ENCODE peak calls at places on chromosomes 6 and 20, in four cellular contexts. K is stomach, F is heart left ventricle, M is ascending aorta. S is an unnamed sample. For H3K4me1, the result is how much of the 10 kb centered on the place peaks cover.

GRCh38 chr6:36224918-36225461 is 28.4 kb downstream of the BRPF3 start:
- DNase-seq in K (no peak), M (no peak), F (no peak), S (no peak)

GRCh38 chr6:85677243-85677956 is 34.7 kb upstream of the SYNCRIP start:
- DNase-seq in K (no peak), F (no peak), M (no peak), S (no peak)

GRCh38 chr6:93036835-93037234 is 382.5 kb downstream of the EPHA7 start:
- DNase-seq in M (no peak), K (no peak), F (no peak), S (no peak)

GRCh38 chr20:59094576-59094975 is 52.0 kb upstream of the PRELID3B start:
- DNase-seq in F (no peak), M (no peak), K (no peak), S (no peak)

GRCh38 chr6:133595076-133595868 is 293.6 kb upstream of the TCF21 start:
- DNase-seq in K (no peak), M (no peak), F (no peak), S (no peak)

GRCh38 chr6:165767228-165767627 is 104.2 kb upstream of the PDE10A start:
- DNase-seq in K (no peak), F (no peak), M (no peak), S (no peak)

GRCh38 chr6:105359419-105360366 is 43.2 kb downstream of the PREP start:
- DNase-seq in K (no peak), F (no peak), M (no peak), S (no peak)

GRCh38 chr6:77397561-77397960 is 65.7 kb downstream of the HTR1B start:
- DNase-seq in M (no peak), F (no peak), K (no peak), S (no peak)

GRCh38 chr20:45308078-45308778 is at the start of gene MATN4:
- DNase-seq in M (no peak), F (peak), K (peak), S (no peak)

GRCh38 chr6:38997128-38997761 is 51.3 kb upstream of the GLP1R start:
- DNase-seq in K (peak), M (no peak), F (peak), S (no peak)

GRCh38 chr20:53958240-53958639 is 112.2 kb downstream of the BCAS1 start:
- DNase-seq in K (no peak), F (no peak), M (no peak), S (no peak)
- H3K4me1 ChIP-seq in K (under half), F (under half), M (under half), S (under half)

GRCh38 chr20:32189691-32190607 is 17.6 kb downstream of the PLAGL2 start:
- DNase-seq in M (no peak), F (peak), K (peak), S (no peak)

GRCh38 chr20:32191422-32191821 is 16.1 kb downstream of the PLAGL2 start:
- DNase-seq in K (no peak), M (no peak), F (no peak), S (no peak)

GRCh38 chr20:32191873-32192272 is 15.7 kb downstream of the PLAGL2 start:
- DNase-seq in F (no peak), K (no peak), M (no peak), S (no peak)

GRCh38 chr20:32189123-32189410 is 18.5 kb downstream of the PLAGL2 start:
- DNase-seq in K (no peak), M (no peak), F (no peak), S (no peak)

DNA sequence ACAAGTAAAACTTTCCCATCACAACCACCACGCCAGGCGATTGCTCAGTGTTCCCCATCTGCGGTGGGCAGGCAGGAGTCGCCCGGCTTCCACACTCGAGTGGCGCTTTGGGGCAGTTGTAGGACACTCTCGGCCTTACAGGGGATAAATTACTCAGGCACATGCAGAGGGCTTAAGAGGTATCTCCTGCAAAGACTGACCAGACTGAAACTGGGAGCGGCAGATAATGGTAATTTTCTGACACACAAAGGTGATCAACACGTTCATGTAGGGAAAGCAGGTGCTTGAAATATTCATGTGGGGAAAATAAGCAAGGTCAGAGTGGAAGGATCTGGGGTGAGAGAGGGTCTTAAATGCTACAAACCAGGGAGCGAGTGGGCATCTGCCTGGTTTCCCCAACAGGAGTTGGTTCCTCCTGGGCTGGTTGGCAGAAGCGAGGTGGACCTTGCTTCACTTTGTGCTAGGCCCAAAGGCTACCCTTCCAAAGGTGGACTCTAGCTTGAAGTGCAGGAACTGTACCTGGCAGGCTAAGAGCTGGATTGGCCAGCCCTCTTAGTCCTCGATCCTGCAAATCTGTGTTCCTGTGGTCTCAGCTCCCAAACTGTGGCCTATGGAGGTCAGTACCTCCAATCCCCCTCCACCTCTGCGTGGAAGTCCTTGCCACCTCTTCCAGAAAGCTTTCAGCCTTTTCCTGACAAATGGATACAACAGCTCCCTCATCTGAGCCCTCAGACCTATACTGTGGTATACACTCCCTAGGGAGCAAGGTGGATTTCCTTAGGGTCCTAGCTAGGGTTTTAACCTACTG is 16.7 kb downstream of the PLAGL2 start:
- DNase-seq in F (no peak), K (no peak), M (no peak), S (no peak)
- H3K27ac ChIP-seq in F (peak), K (peak), M (peak), S (peak)

GRCh38 chr6:20953019-20953418 is 418.8 kb downstream of the CDKAL1 start:
- DNase-seq in K (no peak), F (no peak), M (no peak), S (no peak)
- TF ChIP-seq CTCF in K (no peak), F (no peak), M (no peak), S (no peak)

DNA sequence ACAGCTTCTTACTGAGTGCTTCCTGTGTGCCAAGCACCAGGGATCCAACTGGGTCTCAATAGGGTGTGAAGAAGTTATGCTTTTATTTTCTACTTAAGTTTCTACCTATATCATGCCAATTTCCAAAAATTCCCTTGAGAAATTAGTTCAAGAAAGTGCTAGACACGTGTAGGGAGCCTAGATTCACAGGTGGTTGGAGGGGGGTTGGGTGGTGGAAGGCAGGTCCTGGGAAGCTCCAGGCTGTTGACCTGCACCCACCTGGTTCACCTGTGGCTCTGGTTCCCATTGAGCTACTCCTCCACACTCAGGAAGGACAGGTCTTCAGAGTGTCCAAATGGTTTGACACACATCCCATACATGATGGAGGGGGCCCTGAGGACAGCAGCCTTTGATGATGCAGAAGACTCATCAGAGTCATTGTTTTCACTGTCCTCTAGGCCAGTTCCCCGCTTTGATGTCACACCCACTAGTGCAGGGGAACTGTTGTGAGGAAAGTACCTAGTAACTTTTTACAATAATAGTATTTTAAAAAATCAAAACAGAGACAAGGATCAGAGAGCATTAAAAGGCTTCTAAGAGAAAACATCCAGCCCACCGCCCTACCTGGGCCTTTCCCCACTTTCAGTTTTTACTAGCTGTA is 39.8 kb upstream of the MYL9 start:
- DNase-seq in M (no peak), F (no peak), K (no peak), S (no peak)
- H3K4me1 ChIP-seq in M (under half), F (under half), K (under half), S (under half)

S was measured in esophagus squamous epithelium.